ENCODE peak calls at places on chromosomes 4 and X, in eight cellular contexts. N, A, X, F, H, T, Z and Y are unnamed samples.

GRCh38 chr4:165537028-165537648 is 158.3 kb downstream of the CPE start:
- DNase-seq in N (no peak), A (no peak), X (peak; percentile 56), F (peak; percentile 81), H (peak; percentile 17), T (peak; percentile 45), Z (peak; percentile 12), Y (peak; percentile 38)

GRCh38 chrX:107451754-107452153 is 2.3 kb downstream of the FRMPD3 start:
- DNase-seq in N (no peak), A (no peak), X (peak; percentile 53), F (peak; percentile 67), H (no peak), T (no peak), Z (no peak), Y (no peak)

GRCh38 chr4:97317691-97318090 is 825.6 kb downstream of the STPG2 start:
- DNase-seq in N (no peak), A (no peak), X (no peak), F (no peak), H (no peak), T (no peak), Z (no peak), Y (no peak)

GRCh38 chr4:15333692-15334633 is 93.9 kb upstream of the C1QTNF7 start:
- DNase-seq in N (no peak), A (no peak), X (no peak), F (no peak), H (peak; percentile 79), T (no peak), Z (no peak), Y (no peak)

GRCh38 chr4:134911941-134912340 is 710.4 kb upstream of the PABPC4L start:
- DNase-seq in N (no peak), A (no peak), X (no peak), F (no peak), H (no peak), T (no peak), Z (no peak), Y (no peak)

GRCh38 chr4:15398001-15398400 is 29.8 kb upstream of the C1QTNF7 start:
- DNase-seq in N (no peak), A (no peak), X (no peak), F (no peak), H (no peak), T (no peak), Z (no peak), Y (no peak)

GRCh38 chr4:79466621-79467020 is 58.6 kb upstream of the GK2 start:
- DNase-seq in N (no peak), A (no peak), X (no peak), F (no peak), H (no peak), T (no peak), Z (no peak), Y (no peak)

GRCh38 chrX:46208225-46208854 is 336.9 kb downstream of the ZNF674 start:
- DNase-seq in N (no peak), A (no peak), X (no peak), F (no peak), H (peak; percentile 21), T (peak; percentile 60), Z (no peak), Y (no peak)

GRCh38 chrX:132750312-132751042 is 208.0 kb downstream of the HS6ST2 start:
- DNase-seq in N (no peak), A (no peak), X (no peak), F (no peak), H (no peak), T (peak; percentile 12), Z (no peak), Y (no peak)

GRCh38 chrX:154043003-154043402 is 23.3 kb upstream of the IRAK1 start:
- DNase-seq in N (no peak), A (no peak), X (no peak), F (no peak), H (no peak), T (no peak), Z (no peak), Y (no peak)

GRCh38 chr4:57109847-57110634 is at the start of gene IGFBP7:
- DNase-seq in N (no peak), A (no peak), X (peak; percentile 80), F (no peak), H (no peak), T (no peak), Z (no peak), Y (peak; percentile 24)

GRCh38 chr4:73673286-73673685 is 53.0 kb upstream of the RASSF6 start:
- DNase-seq in N (no peak), A (no peak), X (no peak), F (no peak), H (no peak), T (no peak), Z (no peak), Y (no peak)